ENCODE peak calls at places on chromosomes 2 and 18, in five cellular contexts. I is Caco-2, R is M059J, S is lower lobe of right lung, M is activated gamma-delta T cell. J is an unnamed sample.

GRCh38 chr2:37573818-37574388 is 97.5 kb downstream of the CDC42EP3 start:
- DNase-seq in I (no peak), R (no peak), S (no peak), M (no peak), J (no peak)

GRCh38 chr18:47254341-47254939 is 3.0 kb upstream of the SKOR2 start:
- DNase-seq in I (peak), R (peak), S (peak), M (no peak), J (peak)

GRCh38 chr2:238868067-238868524 is 20.2 kb downstream of the TWIST2 start:
- DNase-seq in I (no peak), R (peak), S (no peak), M (no peak), J (no peak)

GRCh38 chr2:64114063-64114911 is 29.9 kb downstream of the PELI1 start:
- DNase-seq in I (no peak), R (peak), S (no peak), M (no peak), J (no peak)

GRCh38 chr18:46039967-46040746 is 31.9 kb downstream of the PSTPIP2 start:
- DNase-seq in I (no peak), R (no peak), S (no peak), M (no peak), J (no peak)

GRCh38 chr2:159584796-159585195 is 31.6 kb downstream of the BAZ2B start:
- DNase-seq in I (no peak), R (no peak), S (no peak), M (no peak), J (no peak)

GRCh38 chr18:42192251-42193248 is 237.5 kb downstream of the PIK3C3 start:
- DNase-seq in I (no peak), R (peak), S (no peak), M (no peak), J (no peak)

GRCh38 chr2:190357596-190357995 is 14.2 kb downstream of the INPP1 start:
- DNase-seq in I (no peak), R (no peak), S (no peak), M (no peak), J (no peak)

GRCh38 chr2:128451084-128451483 is 132.4 kb upstream of the HS6ST1 start:
- DNase-seq in I (no peak), R (no peak), S (no peak), M (no peak), J (no peak)

GRCh38 chr18:59721214-59721613 is 24.0 kb upstream of the CCBE1 start:
- DNase-seq in I (no peak), R (no peak), S (no peak), M (no peak), J (no peak)

GRCh38 chr2:215535125-215535668 is 99.3 kb upstream of the FN1 start:
- DNase-seq in I (no peak), R (peak), S (no peak), M (no peak), J (no peak)

GRCh38 chr18:55585050-55585449 is 2.9 kb downstream of the TCF4 start:
- DNase-seq in I (no peak), R (no peak), S (no peak), M (no peak), J (no peak)

GRCh38 chr2:69177063-69177771 is 164.2 kb downstream of the ANTXR1 start:
- DNase-seq in I (no peak), R (peak), S (peak), M (no peak), J (no peak)

GRCh38 chr2:83081835-83082522 is 1377.1 kb downstream of the SUCLG1 start:
- DNase-seq in I (no peak), R (peak), S (no peak), M (no peak), J (peak)

GRCh38 chr2:177298191-177298590 is 33.7 kb upstream of the NFE2L2 start:
- DNase-seq in I (no peak), R (peak), S (no peak), M (no peak), J (no peak)

GRCh38 chr2:144570566-144570965 is 50.6 kb upstream of the ZEB2 start:
- DNase-seq in I (no peak), R (no peak), S (no peak), M (no peak), J (no peak)

GRCh38 chr18:13437034-13437433 is 218.5 kb downstream of the LDLRAD4 start:
- DNase-seq in I (no peak), R (peak), S (peak), M (no peak), J (no peak)

GRCh38 chr2:33085646-33086045 is 138.9 kb downstream of the LTBP1 start:
- DNase-seq in I (no peak), R (no peak), S (no peak), M (no peak), J (no peak)

GRCh38 chr2:39870871-39871270 is 91.8 kb upstream of the THUMPD2 start:
- DNase-seq in I (no peak), R (no peak), S (no peak), M (no peak), J (no peak)

GRCh38 chr2:228469721-228470120 is 288.2 kb upstream of the SPHKAP start:
- DNase-seq in I (no peak), R (peak), S (no peak), M (no peak), J (no peak)

GRCh38 chr2:3522851-3523481 is 3.6 kb upstream of the ADI1 start:
- DNase-seq in I (no peak), R (no peak), S (no peak), M (no peak), J (no peak)

GRCh38 chr18:64659186-64659585 is 510.3 kb upstream of the LINC00305 start:
- DNase-seq in I (no peak), R (no peak), S (no peak), M (no peak), J (no peak)

GRCh38 chr2:229901819-229902218 is 20.0 kb downstream of the TRIP12 start:
- DNase-seq in I (no peak), R (peak), S (no peak), M (no peak), J (peak)

GRCh38 chr2:20675701-20676352 is 8.9 kb downstream of the GDF7 start:
- DNase-seq in I (peak), R (no peak), S (no peak), M (no peak), J (no peak)

GRCh38 chr2:109647636-109648035 is 33.5 kb downstream of the SOWAHC start:
- DNase-seq in I (no peak), R (peak), S (no peak), M (no peak), J (no peak)

GRCh38 chr2:179020156-179020750 is 29.7 kb downstream of the CCDC141 start:
- DNase-seq in I (peak), R (peak), S (no peak), M (no peak), J (peak)

GRCh38 chr2:26712486-26713465 is 20.3 kb downstream of the KCNK3 start:
- DNase-seq in I (no peak), R (peak), S (no peak), M (no peak), J (no peak)

GRCh38 chr2:44553456-44553855 is 191.7 kb downstream of the CAMKMT start:
- DNase-seq in I (no peak), R (peak), S (no peak), M (no peak), J (peak)

GRCh38 chr18:8031496-8031895 is 464.4 kb downstream of the PTPRM start:
- DNase-seq in I (no peak), R (no peak), S (no peak), M (no peak), J (no peak)

GRCh38 chr2:75547345-75548035 is 13.2 kb downstream of the EVA1A start:
- DNase-seq in I (no peak), R (peak), S (no peak), M (no peak), J (no peak)

GRCh38 chr2:220270506-220271070 is 643.2 kb downstream of the SLC4A3 start:
- DNase-seq in I (no peak), R (no peak), S (no peak), M (no peak), J (no peak)

GRCh38 chr2:11344342-11344955 is at the start of gene ROCK2:
- DNase-seq in I (peak), R (peak), S (peak), M (peak), J (peak)